ENCODE peak calls at places on chromosome 4, in seven cellular contexts. One of them, this sample, is unnamed.

GRCh38 chr4:89836031-89836777 is 757 bp downstream of the SNCA start:
- DNase-seq in endothelial cell: peak; percentile 9
- DNase-seq in NCI-H82: peak; percentile 32
- DNase-seq in activated T-cell treated with anti-CD3 and anti-CD28 coated beads for 24 hours: no peak
- DNase-seq in right cardiac atrium: no peak
- DNase-seq in hypothalamus: no peak
- DNase-seq in T-helper 2 cell: no peak
- DNase-seq in this sample: no peak

GRCh38 chr4:39178706-39179105 is 3.6 kb upstream of the WDR19 start:
- DNase-seq in right cardiac atrium: no peak
- DNase-seq in endothelial cell: no peak
- DNase-seq in activated T-cell treated with anti-CD3 and anti-CD28 coated beads for 24 hours: no peak
- DNase-seq in NCI-H82: no peak
- DNase-seq in hypothalamus: no peak
- DNase-seq in T-helper 2 cell: no peak
- DNase-seq in this sample: no peak

GRCh38 chr4:53531695-53532224 is 59.5 kb downstream of the LNX1 start:
- DNase-seq in hypothalamus: no peak
- DNase-seq in T-helper 2 cell: no peak
- DNase-seq in right cardiac atrium: no peak
- DNase-seq in NCI-H82: no peak
- DNase-seq in endothelial cell: no peak
- DNase-seq in activated T-cell treated with anti-CD3 and anti-CD28 coated beads for 24 hours: no peak
- DNase-seq in this sample: no peak

GRCh38 chr4:7043521-7044414 is 596 bp downstream of the TADA2B start:
- DNase-seq in NCI-H82: peak; percentile 54
- DNase-seq in hypothalamus: no peak
- DNase-seq in T-helper 2 cell: peak; percentile 70
- DNase-seq in endothelial cell: peak; percentile 46
- DNase-seq in right cardiac atrium: peak; percentile 68
- DNase-seq in activated T-cell treated with anti-CD3 and anti-CD28 coated beads for 24 hours: peak; percentile 19
- DNase-seq in this sample: peak; percentile 22

GRCh38 chr4:5033266-5033945 is 14.1 kb upstream of the CYTL1 start:
- DNase-seq in T-helper 2 cell: peak; percentile 9
- DNase-seq in hypothalamus: no peak
- DNase-seq in activated T-cell treated with anti-CD3 and anti-CD28 coated beads for 24 hours: no peak
- DNase-seq in NCI-H82: no peak
- DNase-seq in endothelial cell: no peak
- DNase-seq in right cardiac atrium: peak; percentile 42
- DNase-seq in this sample: no peak

GRCh38 chr4:41880840-41881831 is 54.1 kb upstream of the TMEM33 start:
- DNase-seq in right cardiac atrium: no peak
- DNase-seq in activated T-cell treated with anti-CD3 and anti-CD28 coated beads for 24 hours: no peak
- DNase-seq in hypothalamus: no peak
- DNase-seq in T-helper 2 cell: no peak
- DNase-seq in endothelial cell: peak; percentile 15
- DNase-seq in NCI-H82: peak; percentile 58
- DNase-seq in this sample: no peak

GRCh38 chr4:4485806-4486205 is 56.0 kb downstream of the STX18 start:
- DNase-seq in right cardiac atrium: no peak
- DNase-seq in endothelial cell: no peak
- DNase-seq in NCI-H82: no peak
- DNase-seq in hypothalamus: no peak
- DNase-seq in activated T-cell treated with anti-CD3 and anti-CD28 coated beads for 24 hours: no peak
- DNase-seq in T-helper 2 cell: no peak
- DNase-seq in this sample: no peak

GRCh38 chr4:75195111-75195510 is 262.2 kb downstream of the PARM1 start:
- DNase-seq in right cardiac atrium: no peak
- DNase-seq in NCI-H82: peak; percentile 1
- DNase-seq in activated T-cell treated with anti-CD3 and anti-CD28 coated beads for 24 hours: no peak
- DNase-seq in endothelial cell: no peak
- DNase-seq in hypothalamus: no peak
- DNase-seq in T-helper 2 cell: no peak
- DNase-seq in this sample: no peak

GRCh38 chr4:30429813-30430466 is 290.2 kb upstream of the PCDH7 start:
- DNase-seq in endothelial cell: no peak
- DNase-seq in hypothalamus: no peak
- DNase-seq in T-helper 2 cell: no peak
- DNase-seq in NCI-H82: no peak
- DNase-seq in right cardiac atrium: no peak
- DNase-seq in activated T-cell treated with anti-CD3 and anti-CD28 coated beads for 24 hours: no peak
- DNase-seq in this sample: no peak

GRCh38 chr4:185559913-185560281 is 24.6 kb upstream of the PDLIM3 start:
- DNase-seq in hypothalamus: no peak
- DNase-seq in right cardiac atrium: peak; percentile 47
- DNase-seq in T-helper 2 cell: no peak
- DNase-seq in activated T-cell treated with anti-CD3 and anti-CD28 coated beads for 24 hours: no peak
- DNase-seq in NCI-H82: peak; percentile 80
- DNase-seq in endothelial cell: no peak
- DNase-seq in this sample: no peak

GRCh38 chr4:89434364-89434988 is 126.9 kb upstream of the GPRIN3 start:
- DNase-seq in right cardiac atrium: no peak
- DNase-seq in activated T-cell treated with anti-CD3 and anti-CD28 coated beads for 24 hours: no peak
- DNase-seq in T-helper 2 cell: peak; percentile 70
- DNase-seq in hypothalamus: no peak
- DNase-seq in endothelial cell: no peak
- DNase-seq in NCI-H82: peak; percentile 62
- DNase-seq in this sample: no peak

GRCh38 chr4:21113496-21114213 is 413.4 kb downstream of the PACRGL start:
- DNase-seq in hypothalamus: no peak
- DNase-seq in right cardiac atrium: no peak
- DNase-seq in NCI-H82: no peak
- DNase-seq in activated T-cell treated with anti-CD3 and anti-CD28 coated beads for 24 hours: no peak
- DNase-seq in T-helper 2 cell: no peak
- DNase-seq in endothelial cell: no peak
- DNase-seq in this sample: no peak

GRCh38 chr4:148441624-148441985 is 609 bp downstream of the NR3C2 start:
- DNase-seq in endothelial cell: no peak
- DNase-seq in T-helper 2 cell: no peak
- DNase-seq in activated T-cell treated with anti-CD3 and anti-CD28 coated beads for 24 hours: no peak
- DNase-seq in hypothalamus: no peak
- DNase-seq in NCI-H82: peak; percentile 18
- DNase-seq in right cardiac atrium: no peak
- DNase-seq in this sample: no peak

GRCh38 chr4:119748853-119749252 is 120.2 kb upstream of the PDE5A start:
- DNase-seq in T-helper 2 cell: no peak
- DNase-seq in right cardiac atrium: no peak
- DNase-seq in hypothalamus: no peak
- DNase-seq in endothelial cell: no peak
- DNase-seq in activated T-cell treated with anti-CD3 and anti-CD28 coated beads for 24 hours: no peak
- DNase-seq in NCI-H82: no peak
- DNase-seq in this sample: no peak

GRCh38 chr4:137367608-137368007 is 164.7 kb downstream of the PCDH18 start:
- DNase-seq in NCI-H82: no peak
- DNase-seq in hypothalamus: no peak
- DNase-seq in activated T-cell treated with anti-CD3 and anti-CD28 coated beads for 24 hours: no peak
- DNase-seq in right cardiac atrium: no peak
- DNase-seq in endothelial cell: no peak
- DNase-seq in T-helper 2 cell: no peak
- DNase-seq in this sample: no peak

GRCh38 chr4:129335263-129335662 is 239.3 kb downstream of the C4orf33 start:
- DNase-seq in hypothalamus: no peak
- DNase-seq in endothelial cell: no peak
- DNase-seq in NCI-H82: peak; percentile 37
- DNase-seq in T-helper 2 cell: no peak
- DNase-seq in right cardiac atrium: no peak
- DNase-seq in activated T-cell treated with anti-CD3 and anti-CD28 coated beads for 24 hours: no peak
- DNase-seq in this sample: no peak

GRCh38 chr4:82458729-82459128 is 28.3 kb downstream of the ENOPH1 start:
- DNase-seq in NCI-H82: no peak
- DNase-seq in T-helper 2 cell: no peak
- DNase-seq in hypothalamus: no peak
- DNase-seq in right cardiac atrium: no peak
- DNase-seq in activated T-cell treated with anti-CD3 and anti-CD28 coated beads for 24 hours: no peak
- DNase-seq in endothelial cell: no peak
- DNase-seq in this sample: no peak

GRCh38 chr4:179880756-179881155 is 2362.4 kb upstream of the TENM3 start:
- DNase-seq in endothelial cell: no peak
- DNase-seq in right cardiac atrium: no peak
- DNase-seq in activated T-cell treated with anti-CD3 and anti-CD28 coated beads for 24 hours: no peak
- DNase-seq in T-helper 2 cell: no peak
- DNase-seq in NCI-H82: no peak
- DNase-seq in hypothalamus: no peak
- DNase-seq in this sample: no peak

GRCh38 chr4:14339715-14340114 is 662.6 kb upstream of the CPEB2 start:
- DNase-seq in right cardiac atrium: no peak
- DNase-seq in T-helper 2 cell: no peak
- DNase-seq in endothelial cell: no peak
- DNase-seq in hypothalamus: no peak
- DNase-seq in NCI-H82: no peak
- DNase-seq in activated T-cell treated with anti-CD3 and anti-CD28 coated beads for 24 hours: no peak
- DNase-seq in this sample: no peak

GRCh38 chr4:182242793-182243192 is 409 bp upstream of the TENM3 start:
- DNase-seq in endothelial cell: no peak
- DNase-seq in NCI-H82: no peak
- DNase-seq in T-helper 2 cell: no peak
- DNase-seq in right cardiac atrium: no peak
- DNase-seq in hypothalamus: no peak
- DNase-seq in activated T-cell treated with anti-CD3 and anti-CD28 coated beads for 24 hours: no peak
- DNase-seq in this sample: no peak

GRCh38 chr4:121462660-121463261 is 81.9 kb upstream of the QRFPR start:
- DNase-seq in hypothalamus: no peak
- DNase-seq in activated T-cell treated with anti-CD3 and anti-CD28 coated beads for 24 hours: peak; percentile 29
- DNase-seq in T-helper 2 cell: peak; percentile 72
- DNase-seq in right cardiac atrium: peak; percentile 12
- DNase-seq in endothelial cell: peak; percentile 51
- DNase-seq in NCI-H82: peak; percentile 77
- DNase-seq in this sample: no peak

GRCh38 chr4:5361968-5362367 is 310.7 kb downstream of the STK32B start:
- DNase-seq in endothelial cell: peak; percentile 15
- DNase-seq in NCI-H82: no peak
- DNase-seq in right cardiac atrium: no peak
- DNase-seq in activated T-cell treated with anti-CD3 and anti-CD28 coated beads for 24 hours: no peak
- DNase-seq in T-helper 2 cell: peak; percentile 3
- DNase-seq in hypothalamus: no peak
- DNase-seq in this sample: no peak

GRCh38 chr4:46390353-46391058 is 578 bp upstream of the GABRA2 start:
- DNase-seq in hypothalamus: no peak
- DNase-seq in NCI-H82: peak; percentile 20
- DNase-seq in endothelial cell: no peak
- DNase-seq in T-helper 2 cell: no peak
- DNase-seq in activated T-cell treated with anti-CD3 and anti-CD28 coated beads for 24 hours: no peak
- DNase-seq in right cardiac atrium: no peak
- DNase-seq in this sample: no peak

GRCh38 chr4:96913437-96914075 is 1073.7 kb downstream of the PDHA2 start:
- DNase-seq in endothelial cell: no peak
- DNase-seq in T-helper 2 cell: no peak
- DNase-seq in right cardiac atrium: no peak
- DNase-seq in NCI-H82: peak; percentile 65
- DNase-seq in activated T-cell treated with anti-CD3 and anti-CD28 coated beads for 24 hours: no peak
- DNase-seq in hypothalamus: no peak
- DNase-seq in this sample: no peak

GRCh38 chr4:35952751-35953150 is 291.6 kb downstream of the ARAP2 start:
- DNase-seq in activated T-cell treated with anti-CD3 and anti-CD28 coated beads for 24 hours: no peak
- DNase-seq in NCI-H82: no peak
- DNase-seq in hypothalamus: no peak
- DNase-seq in endothelial cell: no peak
- DNase-seq in T-helper 2 cell: no peak
- DNase-seq in right cardiac atrium: no peak
- DNase-seq in this sample: no peak

GRCh38 chr4:1236103-1236641 is 12.8 kb downstream of the CTBP1 start:
- DNase-seq in endothelial cell: no peak
- DNase-seq in T-helper 2 cell: no peak
- DNase-seq in right cardiac atrium: peak; percentile 11
- DNase-seq in hypothalamus: no peak
- DNase-seq in activated T-cell treated with anti-CD3 and anti-CD28 coated beads for 24 hours: no peak
- DNase-seq in NCI-H82: no peak
- DNase-seq in this sample: no peak

GRCh38 chr4:173478136-173478860 is 51.7 kb downstream of the HAND2 start:
- DNase-seq in right cardiac atrium: no peak
- DNase-seq in T-helper 2 cell: no peak
- DNase-seq in NCI-H82: no peak
- DNase-seq in hypothalamus: no peak
- DNase-seq in activated T-cell treated with anti-CD3 and anti-CD28 coated beads for 24 hours: no peak
- DNase-seq in endothelial cell: no peak
- DNase-seq in this sample: no peak

GRCh38 chr4:9600246-9600645 is 156.0 kb downstream of the DEFB131A start:
- DNase-seq in T-helper 2 cell: no peak
- DNase-seq in right cardiac atrium: no peak
- DNase-seq in hypothalamus: no peak
- DNase-seq in activated T-cell treated with anti-CD3 and anti-CD28 coated beads for 24 hours: no peak
- DNase-seq in NCI-H82: no peak
- DNase-seq in endothelial cell: no peak
- DNase-seq in this sample: no peak

GRCh38 chr4:108473163-108473720 is 147.1 kb upstream of the RPL34 start:
- DNase-seq in endothelial cell: no peak
- DNase-seq in NCI-H82: no peak
- DNase-seq in T-helper 2 cell: no peak
- DNase-seq in activated T-cell treated with anti-CD3 and anti-CD28 coated beads for 24 hours: no peak
- DNase-seq in hypothalamus: no peak
- DNase-seq in right cardiac atrium: no peak
- DNase-seq in this sample: no peak

GRCh38 chr4:21887481-21887880 is 61.1 kb downstream of the KCNIP4 start:
- DNase-seq in right cardiac atrium: no peak
- DNase-seq in T-helper 2 cell: no peak
- DNase-seq in endothelial cell: no peak
- DNase-seq in activated T-cell treated with anti-CD3 and anti-CD28 coated beads for 24 hours: no peak
- DNase-seq in hypothalamus: no peak
- DNase-seq in NCI-H82: no peak
- DNase-seq in this sample: no peak

GRCh38 chr4:140189846-140190245 is 35.9 kb upstream of the MAML3 start:
- DNase-seq in hypothalamus: no peak
- DNase-seq in endothelial cell: no peak
- DNase-seq in activated T-cell treated with anti-CD3 and anti-CD28 coated beads for 24 hours: no peak
- DNase-seq in NCI-H82: no peak
- DNase-seq in right cardiac atrium: no peak
- DNase-seq in T-helper 2 cell: no peak
- DNase-seq in this sample: no peak

GRCh38 chr4:109798866-109799265 is 2.9 kb downstream of the CFI start:
- DNase-seq in activated T-cell treated with anti-CD3 and anti-CD28 coated beads for 24 hours: no peak
- DNase-seq in T-helper 2 cell: no peak
- DNase-seq in hypothalamus: no peak
- DNase-seq in NCI-H82: no peak
- DNase-seq in right cardiac atrium: no peak
- DNase-seq in endothelial cell: no peak
- DNase-seq in this sample: no peak

GRCh38 chr4:65661469-65661868 is 8.8 kb downstream of the EPHA5 start:
- DNase-seq in right cardiac atrium: peak; percentile 12
- DNase-seq in T-helper 2 cell: no peak
- DNase-seq in activated T-cell treated with anti-CD3 and anti-CD28 coated beads for 24 hours: no peak
- DNase-seq in NCI-H82: no peak
- DNase-seq in hypothalamus: no peak
- DNase-seq in endothelial cell: no peak
- DNase-seq in this sample: no peak

GRCh38 chr4:84530449-84530848 is 31.4 kb upstream of the NKX6-1 start:
- DNase-seq in activated T-cell treated with anti-CD3 and anti-CD28 coated beads for 24 hours: no peak
- DNase-seq in right cardiac atrium: no peak
- DNase-seq in NCI-H82: peak; percentile 49
- DNase-seq in endothelial cell: no peak
- DNase-seq in hypothalamus: no peak
- DNase-seq in T-helper 2 cell: peak; percentile 66
- DNase-seq in this sample: no peak

GRCh38 chr4:86872135-86872534 is 20.1 kb downstream of the C4orf36 start:
- DNase-seq in endothelial cell: no peak
- DNase-seq in hypothalamus: no peak
- DNase-seq in T-helper 2 cell: no peak
- DNase-seq in right cardiac atrium: no peak
- DNase-seq in activated T-cell treated with anti-CD3 and anti-CD28 coated beads for 24 hours: no peak
- DNase-seq in NCI-H82: no peak
- DNase-seq in this sample: no peak

GRCh38 chr4:176849076-176849475 is 56.4 kb upstream of the VEGFC start:
- DNase-seq in right cardiac atrium: no peak
- DNase-seq in NCI-H82: no peak
- DNase-seq in activated T-cell treated with anti-CD3 and anti-CD28 coated beads for 24 hours: no peak
- DNase-seq in T-helper 2 cell: no peak
- DNase-seq in endothelial cell: no peak
- DNase-seq in hypothalamus: no peak
- DNase-seq in this sample: no peak

GRCh38 chr4:5918331-5919030 is 25.6 kb upstream of the CRMP1 start:
- DNase-seq in NCI-H82: no peak
- DNase-seq in activated T-cell treated with anti-CD3 and anti-CD28 coated beads for 24 hours: no peak
- DNase-seq in T-helper 2 cell: no peak
- DNase-seq in right cardiac atrium: no peak
- DNase-seq in endothelial cell: no peak
- DNase-seq in hypothalamus: no peak
- DNase-seq in this sample: no peak

GRCh38 chr4:173522874-173523395 is 7.1 kb downstream of the HAND2 start:
- DNase-seq in endothelial cell: no peak
- DNase-seq in NCI-H82: no peak
- DNase-seq in hypothalamus: no peak
- DNase-seq in T-helper 2 cell: no peak
- DNase-seq in right cardiac atrium: peak; percentile 49
- DNase-seq in activated T-cell treated with anti-CD3 and anti-CD28 coated beads for 24 hours: no peak
- DNase-seq in this sample: no peak